ENCODE peak calls at places on chromosomes 4 and X, in ten cellular contexts. X is MCF 10A, I is NB4, P is endothelial cell, R is hepatocyte, C is astrocyte of the cerebellum, T is IMR-90, W is transverse colon, N is AG09309, J is heart right ventricle. D is an unnamed sample.

GRCh38 chr4:174450051-174450450 is 72.2 kb downstream of the HPGD start:
- DNase-seq in X (no peak), I (no peak), P (no peak), R (no peak), C (no peak), T (no peak), W (no peak), N (no peak), J (no peak), D (no peak)

GRCh38 chrX:45758738-45759397 is 558.2 kb upstream of the DIPK2B start:
- DNase-seq in X (no peak), I (peak), P (no peak), R (no peak), C (no peak), T (peak), W (no peak), N (no peak), J (no peak), D (no peak)

GRCh38 chr4:97646997-97647396 is 496.3 kb downstream of the STPG2 start:
- DNase-seq in X (peak), I (no peak), P (no peak), R (peak), C (peak), T (no peak), W (no peak), N (no peak), J (peak), D (no peak)

GRCh38 chr4:82851902-82852750 is 38.8 kb downstream of the SEC31A start:
- DNase-seq in X (peak), I (peak), P (no peak), R (peak), C (peak), T (peak), W (no peak), N (no peak), J (no peak), D (no peak)

GRCh38 chr4:37684154-37684553 is 2.0 kb downstream of the RELL1 start:
- DNase-seq in X (no peak), I (no peak), P (no peak), R (no peak), C (no peak), T (no peak), W (no peak), N (no peak), J (no peak), D (no peak)

GRCh38 chr4:128039568-128039967 is 21.5 kb upstream of the LARP1B start:
- DNase-seq in X (no peak), I (no peak), P (no peak), R (no peak), C (no peak), T (no peak), W (no peak), N (no peak), J (no peak), D (no peak)

GRCh38 chr4:10106421-10107039 is 10.1 kb downstream of the WDR1 start:
- DNase-seq in X (peak), I (peak), P (no peak), R (peak), C (peak), T (peak), W (peak), N (peak), J (peak), D (peak)

GRCh38 chrX:41085883-41086626 is 810 bp downstream of the USP9X start:
- DNase-seq in X (peak), I (peak), P (peak), R (peak), C (no peak), T (peak), W (peak), N (no peak), J (peak), D (peak)

GRCh38 chr4:113773014-113773413 is 11.5 kb upstream of the CAMK2D start:
- DNase-seq in X (no peak), I (peak), P (no peak), R (no peak), C (no peak), T (no peak), W (no peak), N (no peak), J (no peak), D (no peak)

GRCh38 chr4:15147709-15148651 is 145.7 kb downstream of the CPEB2 start:
- DNase-seq in X (no peak), I (no peak), P (no peak), R (no peak), C (no peak), T (no peak), W (no peak), N (no peak), J (peak), D (no peak)

DNA sequence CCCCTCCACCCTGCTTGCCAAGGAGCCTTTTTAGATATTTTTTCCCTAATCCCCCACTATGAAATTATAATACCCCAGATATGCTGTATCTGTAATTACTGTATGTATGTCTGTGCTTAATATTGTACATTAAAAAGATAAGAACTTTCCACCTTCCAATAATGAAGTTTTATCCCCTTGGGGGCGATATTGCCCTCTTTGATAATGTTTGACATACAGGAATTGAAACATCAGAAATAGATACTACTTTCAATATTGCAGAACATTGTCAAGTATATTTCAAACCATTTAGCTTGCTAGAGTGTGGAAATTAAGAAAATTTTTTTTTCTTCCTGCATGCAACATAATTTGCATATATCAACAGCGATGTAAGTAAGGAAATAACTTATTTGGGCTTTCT is 58.9 kb downstream of the NAF1 start:
- DNase-seq in X (peak), I (peak), P (no peak), R (no peak), C (peak), T (peak), W (no peak), N (no peak), J (no peak), D (peak)
- TF ChIP-seq CTCF in X (peak), I (no peak), P (peak), R (peak), C (no peak), T (peak), W (no peak), N (peak), J (no peak), D (no peak)

GRCh38 chr4:186029731-186030421 is 39.1 kb upstream of the TLR3 start:
- DNase-seq in X (no peak), I (no peak), P (no peak), R (peak), C (peak), T (peak), W (peak), N (peak), J (peak), D (no peak)

GRCh38 chr4:186033027-186033426 is 35.9 kb upstream of the TLR3 start:
- DNase-seq in X (no peak), I (no peak), P (no peak), R (no peak), C (no peak), T (no peak), W (no peak), N (no peak), J (no peak), D (no peak)

GRCh38 chr4:186027405-186027804 is 41.6 kb upstream of the TLR3 start:
- DNase-seq in X (no peak), I (no peak), P (no peak), R (peak), C (no peak), T (no peak), W (peak), N (no peak), J (no peak), D (peak)

GRCh38 chr4:186030795-186031194 is 38.2 kb upstream of the TLR3 start:
- DNase-seq in X (no peak), I (no peak), P (no peak), R (no peak), C (no peak), T (no peak), W (no peak), N (no peak), J (no peak), D (no peak)

DNA sequence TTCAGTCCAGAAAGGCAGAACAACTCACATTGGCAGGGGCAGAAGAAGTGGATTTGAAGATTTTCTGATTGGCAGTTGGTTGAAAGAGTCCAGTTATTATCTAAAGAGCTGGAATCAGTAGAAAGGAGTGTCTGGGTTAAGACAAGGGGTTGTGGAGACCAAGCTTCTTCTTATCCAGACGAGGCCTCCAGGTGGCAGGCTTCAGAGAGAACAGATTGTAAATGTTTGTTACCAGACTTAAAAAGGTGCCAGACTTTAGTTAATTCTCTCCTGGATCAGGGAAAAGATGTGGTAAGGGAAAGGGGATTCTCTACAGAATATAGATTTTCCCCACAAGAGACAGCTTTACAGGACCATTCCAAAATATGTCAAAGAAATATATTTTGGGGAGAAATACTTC is 36.7 kb upstream of the TLR3 start:
- DNase-seq in X (no peak), I (no peak), P (no peak), R (peak), C (no peak), T (no peak), W (no peak), N (no peak), J (no peak), D (no peak)
- TF ChIP-seq CTCF in X (no peak), I (no peak), P (no peak), R (peak), C (peak), T (no peak), W (no peak), N (peak), J (no peak), D (no peak)

GRCh38 chr4:48906283-48907173 is at the start of gene OCIAD2:
- DNase-seq in X (peak), I (peak), P (peak), R (peak), C (no peak), T (no peak), W (peak), N (no peak), J (peak), D (peak)
- TF ChIP-seq CTCF in X (no peak), I (no peak), P (no peak), R (peak), C (no peak), T (no peak), W (no peak), N (no peak), J (no peak), D (no peak)

DNA sequence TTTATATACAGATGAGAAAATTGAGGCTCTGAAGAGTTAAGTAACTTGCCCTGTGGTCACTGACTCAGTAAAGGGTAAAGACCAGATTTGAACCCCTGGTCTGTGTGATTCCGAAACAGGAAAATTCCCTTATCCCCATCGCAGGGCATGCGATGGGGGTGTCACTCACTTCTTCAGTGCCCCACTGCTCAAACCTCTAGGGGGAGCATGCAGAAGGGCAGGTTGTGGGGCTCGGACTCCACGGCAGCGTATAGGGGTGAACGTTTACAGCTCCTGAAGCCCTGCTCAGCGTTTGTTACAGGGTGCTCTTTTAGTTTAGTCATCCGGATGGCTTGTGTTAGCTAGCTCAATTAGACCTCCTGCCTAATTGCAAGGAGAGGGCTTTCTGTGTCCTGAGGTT is 3.7 kb upstream of the EXOC1 start:
- DNase-seq in X (no peak), I (no peak), P (no peak), R (no peak), C (no peak), T (no peak), W (no peak), N (no peak), J (no peak), D (no peak)
- TF ChIP-seq CTCF in X (no peak), I (no peak), P (no peak), R (no peak), C (no peak), T (no peak), W (no peak), N (no peak), J (no peak), D (no peak)

D was measured in Calu3.